ENCODE peak calls at places on chromosome 20, in nine cellular contexts. Q, K, F, M, O, U, Y, A and W are unnamed samples.

GRCh38 chr20:48406462-48407235 is 421.1 kb downstream of the PREX1 start:
- DNase-seq in Q (no peak), M (no peak), A (no peak), K (no peak), U (no peak), F (peak), O (no peak), Y (no peak), W (no peak)

GRCh38 chr20:51639206-51639832 is 96.8 kb upstream of the NFATC2 start:
- DNase-seq in K (peak), F (peak), O (peak), Y (peak), U (peak), Q (peak), A (peak), M (peak), W (peak)

GRCh38 chr20:20002101-20002998 is 14.8 kb upstream of the NAA20 start:
- DNase-seq in A (no peak), K (no peak), F (no peak), U (no peak), M (no peak), Y (no peak), Q (no peak), O (no peak), W (peak)

GRCh38 chr20:34634392-34634791 is 42.5 kb downstream of the PIGU start:
- DNase-seq in U (no peak), Y (no peak), K (no peak), M (no peak), O (no peak), Q (no peak), F (no peak), A (no peak), W (no peak)

GRCh38 chr20:44610313-44610965 is 28.1 kb downstream of the PKIG start:
- DNase-seq in M (no peak), Q (no peak), O (no peak), F (no peak), Y (no peak), K (no peak), A (peak), U (no peak), W (no peak)

GRCh38 chr20:48187891-48188290 is 402.6 kb upstream of the SULF2 start:
- DNase-seq in O (no peak), F (no peak), Q (peak), A (no peak), K (peak), U (no peak), M (no peak), Y (no peak), W (peak)

GRCh38 chr20:57038608-57039440 is 227.6 kb downstream of the BMP7 start:
- DNase-seq in K (no peak), O (no peak), M (no peak), Q (peak), U (no peak), Y (no peak), A (no peak), F (no peak), W (no peak)

GRCh38 chr20:62940875-62941274 is 2.9 kb downstream of the GID8 start:
- DNase-seq in M (no peak), F (no peak), Q (no peak), O (no peak), K (no peak), Y (no peak), U (no peak), A (no peak), W (no peak)